ENCODE peak calls at places on chromosomes 2 and 18, in eight cellular contexts. G is kidney glomerular epithelial cell; T is astrocyte of the cerebellum; R is WTC11; F is kidney epithelial cell; Y is activated CD8-positive, alpha-beta memory T cell treated with anti-CD3 and anti-CD28 coated beads for 4 hours; B is lower lobe of right lung; U is T-helper 1 cell. L is an unnamed sample.

GRCh38 chr2:203814661-203815540 is 52.7 kb upstream of the CTLA4 start:
- DNase-seq in G (peak; percentile 74), T (peak; percentile 73), R (peak; percentile 50), F (no peak), Y (no peak), B (peak; percentile 65), U (no peak), L (peak; percentile 31)

GRCh38 chr2:464562-465309 is 176.8 kb upstream of the ALKAL2 start:
- DNase-seq in G (no peak), T (no peak), R (no peak), F (no peak), Y (no peak), B (no peak), U (no peak), L (no peak)

GRCh38 chr2:151523825-151524224 is 114.1 kb downstream of the RIF1 start:
- DNase-seq in G (no peak), T (no peak), R (no peak), F (no peak), Y (no peak), B (no peak), U (no peak), L (no peak)

GRCh38 chr2:47056875-47057731 is 98.0 kb downstream of the STPG4 start:
- DNase-seq in G (no peak), T (no peak), R (no peak), F (no peak), Y (no peak), B (peak; percentile 74), U (no peak), L (no peak)

GRCh38 chr2:78540255-78540654 is 485.2 kb upstream of the REG3G start:
- DNase-seq in G (no peak), T (no peak), R (no peak), F (no peak), Y (no peak), B (no peak), U (no peak), L (no peak)

GRCh38 chr2:201016859-201017258 is 53.4 kb upstream of the ORC2 start:
- DNase-seq in G (no peak), T (no peak), R (no peak), F (no peak), Y (no peak), B (no peak), U (no peak), L (no peak)

GRCh38 chr2:203565076-203565475 is 30.0 kb upstream of the RAPH1 start:
- DNase-seq in G (no peak), T (no peak), R (no peak), F (no peak), Y (no peak), B (no peak), U (no peak), L (no peak)

GRCh38 chr2:157722580-157723234 is 94.0 kb upstream of the ACVR1C start:
- DNase-seq in G (no peak), T (no peak), R (no peak), F (no peak), Y (no peak), B (no peak), U (no peak), L (no peak)

GRCh38 chr18:13353424-13353823 is 134.9 kb downstream of the LDLRAD4 start:
- DNase-seq in G (no peak), T (no peak), R (no peak), F (no peak), Y (no peak), B (no peak), U (no peak), L (no peak)